ENCODE peak calls at places on chromosomes 12 and 14, in five cellular contexts. One of them, this sample, is unnamed.

GRCh38 chr12:4114986-4115385 is 158.6 kb upstream of the CCND2 start:
- DNase-seq in astrocyte: no peak
- DNase-seq in SW480: no peak
- DNase-seq in HuH-7: no peak
- DNase-seq in fibroblast of gingiva: no peak
- DNase-seq in this sample: no peak

GRCh38 chr14:100747021-100747586 is 20.4 kb downstream of the DLK1 start:
- DNase-seq in HuH-7: no peak
- DNase-seq in fibroblast of gingiva: peak
- DNase-seq in SW480: peak
- DNase-seq in astrocyte: peak
- DNase-seq in this sample: peak

GRCh38 chr12:72093424-72093823 is 154.8 kb downstream of the TPH2 start:
- DNase-seq in astrocyte: no peak
- DNase-seq in SW480: no peak
- DNase-seq in fibroblast of gingiva: no peak
- DNase-seq in HuH-7: no peak
- DNase-seq in this sample: no peak

GRCh38 chr12:98343002-98343567 is 172.3 kb upstream of the TMPO start:
- DNase-seq in HuH-7: no peak
- DNase-seq in SW480: no peak
- DNase-seq in fibroblast of gingiva: no peak
- DNase-seq in astrocyte: no peak
- DNase-seq in this sample: no peak

GRCh38 chr14:81301371-81301770 is 80.6 kb upstream of the GTF2A1 start:
- DNase-seq in astrocyte: no peak
- DNase-seq in fibroblast of gingiva: peak
- DNase-seq in HuH-7: no peak
- DNase-seq in SW480: no peak
- DNase-seq in this sample: no peak

GRCh38 chr14:95226801-95227200 is 69.5 kb upstream of the DICER1 start:
- DNase-seq in fibroblast of gingiva: no peak
- DNase-seq in HuH-7: no peak
- DNase-seq in SW480: no peak
- DNase-seq in astrocyte: no peak
- DNase-seq in this sample: no peak

GRCh38 chr12:131094831-131095805 is 141.4 kb downstream of the ADGRD1 start:
- DNase-seq in SW480: no peak
- DNase-seq in fibroblast of gingiva: no peak
- DNase-seq in HuH-7: no peak
- DNase-seq in astrocyte: no peak
- DNase-seq in this sample: no peak

GRCh38 chr12:99413751-99414150 is 233.8 kb upstream of the GARIN6 start:
- DNase-seq in astrocyte: no peak
- DNase-seq in fibroblast of gingiva: no peak
- DNase-seq in SW480: no peak
- DNase-seq in HuH-7: no peak
- DNase-seq in this sample: no peak

GRCh38 chr12:2893007-2893406 is 2.3 kb downstream of the TULP3 start:
- DNase-seq in SW480: peak
- DNase-seq in HuH-7: no peak
- DNase-seq in fibroblast of gingiva: peak
- DNase-seq in astrocyte: peak
- DNase-seq in this sample: peak

GRCh38 chr12:124392991-124393790 is 98.3 kb downstream of the RFLNA start:
- DNase-seq in HuH-7: no peak
- DNase-seq in fibroblast of gingiva: peak
- DNase-seq in SW480: no peak
- DNase-seq in astrocyte: peak
- DNase-seq in this sample: peak

GRCh38 chr12:62813031-62813829 is 121.7 kb downstream of the PPM1H start:
- DNase-seq in fibroblast of gingiva: peak
- DNase-seq in HuH-7: peak
- DNase-seq in SW480: peak
- DNase-seq in astrocyte: peak
- DNase-seq in this sample: peak

GRCh38 chr12:58064681-58065080 is 123.3 kb downstream of the ATP23 start:
- DNase-seq in HuH-7: no peak
- DNase-seq in fibroblast of gingiva: no peak
- DNase-seq in astrocyte: no peak
- DNase-seq in SW480: no peak
- DNase-seq in this sample: no peak

GRCh38 chr12:131106542-131106941 is 152.8 kb downstream of the ADGRD1 start:
- DNase-seq in HuH-7: no peak
- DNase-seq in astrocyte: no peak
- DNase-seq in fibroblast of gingiva: no peak
- DNase-seq in SW480: no peak
- DNase-seq in this sample: no peak

GRCh38 chr12:103166949-103167348 is 209.5 kb downstream of the ASCL1 start:
- DNase-seq in HuH-7: no peak
- DNase-seq in fibroblast of gingiva: no peak
- DNase-seq in SW480: no peak
- DNase-seq in astrocyte: no peak
- DNase-seq in this sample: peak

GRCh38 chr12:114945351-114945750 is 261.4 kb upstream of the TBX3 start:
- DNase-seq in astrocyte: peak
- DNase-seq in fibroblast of gingiva: no peak
- DNase-seq in SW480: no peak
- DNase-seq in HuH-7: no peak
- DNase-seq in this sample: no peak

GRCh38 chr12:84492381-84492883 is 420.2 kb downstream of the SLC6A15 start:
- DNase-seq in HuH-7: no peak
- DNase-seq in astrocyte: no peak
- DNase-seq in fibroblast of gingiva: no peak
- DNase-seq in SW480: no peak
- DNase-seq in this sample: no peak

GRCh38 chr14:104799239-104799599 is 1.7 kb upstream of the ZBTB42 start:
- DNase-seq in SW480: no peak
- DNase-seq in astrocyte: no peak
- DNase-seq in fibroblast of gingiva: no peak
- DNase-seq in HuH-7: no peak
- DNase-seq in this sample: no peak

GRCh38 chr12:109475121-109475520 is 2.0 kb downstream of the KCTD10 start:
- DNase-seq in HuH-7: no peak
- DNase-seq in astrocyte: no peak
- DNase-seq in fibroblast of gingiva: no peak
- DNase-seq in SW480: no peak
- DNase-seq in this sample: no peak

GRCh38 chr12:90098132-90098779 is 389.6 kb upstream of the ATP2B1 start:
- DNase-seq in HuH-7: no peak
- DNase-seq in SW480: no peak
- DNase-seq in astrocyte: peak
- DNase-seq in fibroblast of gingiva: peak
- DNase-seq in this sample: no peak

This sample was measured in hepatocyte.